ENCODE peak calls at places on chromosomes 13 and 19, in ten cellular contexts. P is RWPE1; J is naive thymus-derived CD8-positive, alpha-beta T cell; Z is retinal pigment epithelial cell; W is GM03348; A is body of pancreas; G is stimulated activated CD4-positive, alpha-beta T cell treated with anti-CD3 and anti-CD28 coated beads, Interleukin-2, amount 100 ng/mL, for 48 hours; U is uterus; K is GM12864; R is AG08395. N is an unnamed sample.

GRCh38 chr19:2345794-2346663 is 14.0 kb upstream of the TMPRSS9 start:
- DNase-seq in K (no peak), R (no peak), J (no peak), P (no peak), U (no peak), A (peak), G (no peak), Z (no peak), W (no peak), N (peak)

GRCh38 chr19:41821003-41821735 is 23.3 kb downstream of the LYPD4 start:
- DNase-seq in Z (no peak), G (peak), K (no peak), J (peak), W (peak), R (peak), A (peak), P (peak), U (no peak), N (peak)

GRCh38 chr13:20160346-20161274 is at the start of gene GJA3:
- DNase-seq in R (peak), U (no peak), J (peak), A (peak), G (peak), P (peak), K (no peak), W (peak), Z (no peak), N (no peak)

GRCh38 chr19:18173572-18174294 is at the start of gene IFI30:
- DNase-seq in J (peak), Z (no peak), P (peak), W (peak), G (peak), R (peak), U (peak), K (peak), A (peak), N (peak)

GRCh38 chr19:47190167-47190727 is 40.8 kb downstream of the BBC3 start:
- DNase-seq in P (peak), Z (peak), R (peak), W (peak), J (peak), A (peak), G (peak), U (peak), K (no peak), N (peak)

GRCh38 chr13:21240586-21240985 is 64.1 kb downstream of the MRPL57 start:
- DNase-seq in J (no peak), Z (peak), W (peak), U (no peak), G (no peak), A (no peak), P (no peak), K (no peak), R (peak), N (no peak)

GRCh38 chr19:6718741-6719539 is 1.5 kb downstream of the C3 start:
- DNase-seq in U (no peak), Z (no peak), W (peak), G (no peak), K (no peak), J (peak), P (peak), A (peak), R (peak), N (no peak)

GRCh38 chr13:67223742-67224141 is 6.4 kb downstream of the PCDH9 start:
- DNase-seq in U (no peak), K (no peak), P (no peak), A (no peak), W (no peak), J (no peak), R (no peak), Z (no peak), G (no peak), N (no peak)

GRCh38 chr19:28838909-28839308 is 374.0 kb downstream of the UQCRFS1 start:
- DNase-seq in W (no peak), J (no peak), U (no peak), Z (no peak), R (no peak), G (no peak), K (no peak), A (no peak), P (no peak), N (no peak)

GRCh38 chr13:75636339-75637095 is 387 bp downstream of the LMO7 start:
- DNase-seq in A (peak), J (peak), R (peak), Z (no peak), G (peak), U (peak), K (no peak), W (peak), P (peak), N (no peak)

GRCh38 chr19:56137405-56137804 is 3.7 kb upstream of the ZNF444 start:
- DNase-seq in K (no peak), W (no peak), J (no peak), A (peak), R (no peak), Z (no peak), G (no peak), U (no peak), P (no peak), N (peak)

GRCh38 chr13:24700539-24700938 is 20.3 kb downstream of the ATP12A start:
- DNase-seq in Z (no peak), J (no peak), W (no peak), U (no peak), A (no peak), R (no peak), P (no peak), K (no peak), G (no peak), N (no peak)

GRCh38 chr19:36152886-36153525 is 759 bp upstream of the COX7A1 start:
- DNase-seq in R (no peak), P (no peak), W (no peak), Z (no peak), U (no peak), J (no peak), G (no peak), K (no peak), A (no peak), N (no peak)

GRCh38 chr19:47310819-47311218 is 1.2 kb downstream of the C5AR1 start:
- DNase-seq in J (no peak), P (peak), Z (no peak), A (peak), G (no peak), R (no peak), K (no peak), W (peak), U (no peak), N (peak)

GRCh38 chr19:5356428-5356827 is 15.8 kb upstream of the PTPRS start:
- DNase-seq in W (no peak), R (no peak), J (no peak), U (no peak), G (no peak), P (no peak), K (no peak), A (no peak), Z (no peak), N (no peak)

GRCh38 chr13:79525458-79525857 is 44.5 kb downstream of the NDFIP2 start:
- DNase-seq in G (no peak), Z (no peak), K (no peak), A (no peak), W (no peak), P (peak), J (no peak), U (no peak), R (no peak), N (no peak)

GRCh38 chr19:7145494-7145893 is 76.0 kb downstream of the ZNF557 start:
- DNase-seq in W (no peak), A (no peak), R (no peak), K (no peak), G (no peak), U (no peak), P (no peak), Z (no peak), J (no peak), N (no peak)

GRCh38 chr13:94947965-94948371 is 235.6 kb upstream of the SOX21 start:
- DNase-seq in A (no peak), K (no peak), G (no peak), R (no peak), P (no peak), J (no peak), W (no peak), Z (no peak), U (no peak), N (no peak)

GRCh38 chr13:104450006-104450405 is 1383.8 kb upstream of the SLC10A2 start:
- DNase-seq in U (no peak), J (no peak), P (no peak), R (no peak), G (no peak), Z (no peak), K (no peak), W (no peak), A (no peak), N (no peak)

GRCh38 chr19:5679289-5680082 is 830 bp downstream of the MICOS13 start:
- DNase-seq in A (no peak), R (no peak), P (no peak), U (no peak), Z (no peak), K (no peak), J (no peak), G (no peak), W (no peak), N (no peak)

GRCh38 chr19:16364231-16364865 is 39.7 kb downstream of the KLF2 start:
- DNase-seq in Z (no peak), P (no peak), J (no peak), G (no peak), R (no peak), U (no peak), K (no peak), A (no peak), W (no peak), N (no peak)

GRCh38 chr13:33185853-33186252 is 99.7 kb downstream of the STARD13 start:
- DNase-seq in K (no peak), J (no peak), G (no peak), Z (no peak), A (no peak), W (no peak), P (no peak), U (no peak), R (no peak), N (no peak)

GRCh38 chr13:94335786-94336357 is 143.6 kb downstream of the DCT start:
- DNase-seq in R (no peak), G (no peak), P (peak), K (no peak), U (no peak), J (no peak), A (no peak), W (no peak), Z (peak), N (no peak)

GRCh38 chr19:31505596-31505910 is 156.3 kb upstream of the TSHZ3 start:
- DNase-seq in U (no peak), K (no peak), Z (no peak), J (no peak), P (no peak), A (no peak), G (no peak), R (no peak), W (no peak), N (no peak)

GRCh38 chr19:17448190-17448967 is at the start of gene TMEM221:
- DNase-seq in R (peak), J (peak), W (peak), G (peak), K (no peak), A (peak), Z (no peak), P (no peak), U (peak), N (peak)

GRCh38 chr13:84433024-84433423 is 550.8 kb upstream of the SLITRK1 start:
- DNase-seq in A (no peak), R (no peak), U (no peak), P (no peak), J (no peak), G (no peak), K (no peak), Z (no peak), W (peak), N (no peak)

GRCh38 chr19:13831560-13832056 is 36.4 kb downstream of the ZSWIM4 start:
- DNase-seq in Z (no peak), J (no peak), P (no peak), G (no peak), A (no peak), K (no peak), R (no peak), U (no peak), W (no peak), N (no peak)

GRCh38 chr13:27023385-27023784 is 148.2 kb downstream of the USP12 start:
- DNase-seq in U (no peak), A (no peak), G (no peak), W (no peak), K (no peak), P (no peak), J (no peak), R (no peak), Z (no peak), N (no peak)